ENCODE peak calls at places on chromosomes 12 and 14, in six cellular contexts. B is SK-N-SH, X is K562, M is transverse colon, P is vagina, E is HCT116. Y is an unnamed sample. For H3K4me1, the result is how much of the 10 kb centered on the place peaks cover.

GRCh38 chr14:101355284-101355683 is 206.0 kb upstream of the DIO3 start:
- DNase-seq in P (no peak), B (no peak), E (no peak), X (no peak), M (no peak), Y (peak)

GRCh38 chr14:52048641-52049204 is 20.1 kb downstream of the NID2 start:
- DNase-seq in B (no peak), M (no peak), E (no peak), X (no peak), P (no peak), Y (no peak)

GRCh38 chr14:93939304-93940229 is 12.4 kb downstream of the FAM181A start:
- DNase-seq in B (peak), X (peak), M (peak), P (no peak), E (peak), Y (peak)

GRCh38 chr12:85653731-85654455 is 182.3 kb downstream of the RASSF9 start:
- DNase-seq in P (no peak), M (no peak), B (no peak), X (no peak), E (no peak), Y (no peak)

GRCh38 chr12:109432842-109433304 is 44.2 kb downstream of the KCTD10 start:
- DNase-seq in X (peak), B (peak), M (peak), P (no peak), E (peak), Y (peak)

GRCh38 chr14:74906923-74907620 is 16.0 kb downstream of the RPS6KL1 start:
- DNase-seq in M (peak), B (no peak), E (no peak), P (no peak), X (no peak), Y (no peak)

GRCh38 chr12:6866920-6867406 is 368 bp upstream of the TPI1 start:
- DNase-seq in B (no peak), P (no peak), M (no peak), X (no peak), E (no peak), Y (peak)

GRCh38 chr14:70808402-70809237 is 693 bp downstream of the MAP3K9 start:
- DNase-seq in B (peak), P (no peak), M (peak), E (no peak), X (no peak), Y (peak)

GRCh38 chr14:50830044-50830931 is 674 bp downstream of the NIN start:
- DNase-seq in X (peak), E (no peak), M (peak), B (peak), P (no peak), Y (peak)

GRCh38 chr12:52319097-52319496 is 2.1 kb downstream of the KRT83 start:
- DNase-seq in M (no peak), X (no peak), E (no peak), P (no peak), B (no peak), Y (peak)

GRCh38 chr14:88363624-88364023 is 21.8 kb upstream of the SPATA7 start:
- DNase-seq in M (no peak), P (no peak), X (no peak), B (no peak), E (no peak), Y (no peak)

GRCh38 chr12:82651489-82651888 is 35.2 kb upstream of the TMTC2 start:
- DNase-seq in M (no peak), B (no peak), E (peak), X (no peak), P (no peak), Y (no peak)

GRCh38 chr12:29225834-29226233 is 76.8 kb downstream of the FAR2 start:
- DNase-seq in X (no peak), E (no peak), P (no peak), M (no peak), B (no peak), Y (no peak)

GRCh38 chr14:89042021-89042420 is 217.6 kb downstream of the TTC8 start:
- DNase-seq in X (no peak), P (no peak), B (no peak), M (no peak), E (no peak), Y (no peak)

GRCh38 chr12:22860926-22861325 is 236.0 kb downstream of the ETNK1 start:
- DNase-seq in E (no peak), B (no peak), P (no peak), X (no peak), M (no peak), Y (no peak)

GRCh38 chr14:65290830-65291229 is 121.7 kb upstream of the FUT8 start:
- DNase-seq in E (peak), M (no peak), B (no peak), X (no peak), P (no peak), Y (no peak)

GRCh38 chr12:51262758-51263177 is 7.4 kb downstream of the SMAGP start:
- DNase-seq in P (no peak), X (peak), E (peak), B (no peak), M (peak), Y (peak)

GRCh38 chr12:121223283-121223946 is 13.5 kb downstream of the P2RX4 start:
- DNase-seq in X (no peak), E (no peak), P (no peak), M (peak), B (peak), Y (no peak)

GRCh38 chr12:121793501-121793835 is at the start of gene RHOF:
- DNase-seq in B (peak), P (no peak), E (no peak), M (peak), X (no peak), Y (no peak)

GRCh38 chr12:45989277-45989856 is 1.0 kb downstream of the SCAF11 start:
- DNase-seq in B (no peak), P (no peak), M (no peak), X (no peak), E (peak), Y (no peak)

GRCh38 chr14:78885884-78886283 is 715.7 kb downstream of the NRXN3 start:
- DNase-seq in E (no peak), P (no peak), B (no peak), X (no peak), M (no peak), Y (no peak)

GRCh38 chr12:88001327-88001726 is 27.9 kb downstream of the C12orf50 start:
- DNase-seq in P (no peak), B (no peak), M (no peak), E (no peak), X (no peak), Y (no peak)

GRCh38 chr12:2453807-2454177 is 341.0 kb upstream of the FKBP4 start:
- DNase-seq in P (no peak), E (no peak), B (no peak), M (no peak), X (no peak), Y (no peak)

GRCh38 chr14:55881577-55882241 is 236.5 kb upstream of the PELI2 start:
- DNase-seq in M (no peak), X (no peak), E (no peak), P (no peak), B (no peak), Y (no peak)

GRCh38 chr12:15823360-15824128 is 34.4 kb upstream of the EPS8 start:
- DNase-seq in M (no peak), P (no peak), E (no peak), B (no peak), X (no peak), Y (no peak)

GRCh38 chr12:77615331-77615730 is 215.4 kb upstream of the NAV3 start:
- DNase-seq in X (peak), B (no peak), P (no peak), M (no peak), E (peak), Y (no peak)

DNA sequence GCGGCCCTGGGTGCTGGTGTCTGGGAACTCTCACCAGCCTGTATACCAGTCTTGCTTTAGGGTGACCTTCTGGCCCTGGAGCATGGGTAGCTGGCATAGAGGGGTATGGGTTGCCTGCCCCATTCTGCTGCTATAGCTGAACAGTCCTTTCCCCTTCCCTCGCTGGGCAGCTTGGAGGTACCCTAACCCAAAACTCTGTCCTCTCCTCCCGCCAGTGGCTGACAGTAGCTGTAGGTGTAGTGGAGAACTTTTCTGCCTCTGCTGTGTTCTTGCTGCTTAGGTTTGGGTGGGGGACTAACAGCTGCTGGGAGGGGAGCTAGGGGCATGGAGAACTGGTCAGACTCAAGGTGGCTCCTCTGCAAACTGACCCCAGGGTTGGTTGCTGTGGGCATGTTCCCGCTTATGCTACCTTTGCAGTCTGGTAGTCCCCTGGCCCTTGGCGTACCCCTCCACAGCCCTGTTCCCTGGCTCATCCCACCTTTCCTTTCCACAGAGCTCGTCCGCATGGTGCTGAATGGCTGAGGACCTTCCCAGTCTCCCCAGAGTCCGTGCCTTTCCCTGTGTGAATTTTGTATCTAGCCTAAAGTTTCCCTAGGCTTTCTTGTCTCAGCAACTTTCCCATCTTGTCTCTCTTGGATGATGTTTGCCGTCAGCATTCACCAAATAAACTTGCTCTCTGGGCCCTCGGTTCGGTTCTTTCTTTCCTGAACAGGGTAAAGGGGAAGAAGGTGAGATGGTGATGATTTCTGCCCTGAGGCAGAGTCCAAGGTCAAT is 2.9 kb downstream of the MYL6 start:
- DNase-seq in X (no peak), M (no peak), B (no peak), E (no peak), P (no peak), Y (no peak)
- TF ChIP-seq POLR2AphosphoS5 in X (no peak), M (no peak), B (no peak), E (no peak), P (no peak), Y (no peak)

DNA sequence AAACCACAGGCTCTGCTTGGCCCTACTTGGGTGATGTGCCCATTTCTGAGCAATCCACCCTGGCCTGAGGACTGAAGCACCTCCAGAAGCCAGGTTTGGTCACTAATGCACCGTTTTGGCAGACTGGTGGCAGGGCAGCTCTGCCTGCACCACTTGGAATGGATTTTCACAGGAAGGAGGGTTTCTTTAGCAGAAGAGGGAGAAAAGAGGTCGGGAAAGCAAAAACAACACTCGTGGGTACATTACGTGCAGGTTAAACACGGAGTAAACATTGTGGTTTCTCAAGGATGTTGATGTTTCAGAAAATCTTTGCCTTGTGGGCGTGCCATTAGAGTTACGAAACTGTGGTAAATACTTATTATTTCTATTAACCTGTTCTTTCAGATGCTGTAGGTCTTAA is 70.8 kb downstream of the KCNA5 start:
- DNase-seq in M (no peak), X (no peak), P (no peak), B (no peak), E (no peak), Y (no peak)
- H3K4me3 ChIP-seq in M (no peak), X (no peak), P (no peak), B (no peak), E (no peak), Y (no peak)

GRCh38 chr14:24943024-24943423 is 106.9 kb downstream of the STXBP6 start:
- DNase-seq in E (no peak), X (no peak), M (peak), P (no peak), B (no peak), Y (peak)
- H3K4me1 ChIP-seq in E (under half), X (under half), M (under half), P (under half), B (under half), Y (under half)

GRCh38 chr12:58889557-58889956 is 30.7 kb downstream of the LRIG3 start:
- DNase-seq in P (no peak), X (no peak), M (no peak), E (no peak), B (no peak), Y (no peak)
- TF ChIP-seq POLR2AphosphoS5 in P (no peak), X (no peak), M (no peak), E (no peak), B (no peak), Y (no peak)

Y was measured in suprapubic skin.